ENCODE peak calls at places on chromosomes 4 and X, in seven cellular contexts. L, W, V, X, J, F and Y are unnamed samples.

GRCh38 chr4:2763511-2763967 is 7.4 kb upstream of the TNIP2 start:
- DNase-seq in F (peak; percentile 26), L (no peak), J (no peak), V (no peak), X (no peak), W (no peak), Y (no peak)

GRCh38 chrX:131762802-131763234 is 218.9 kb downstream of the OR13H1 start:
- DNase-seq in F (peak; percentile 92), L (peak; percentile 66), V (no peak), W (peak; percentile 3), J (peak; percentile 52), X (no peak), Y (no peak)

GRCh38 chr4:152847376-152847775 is 67.6 kb downstream of the ARFIP1 start:
- DNase-seq in X (no peak), F (no peak), L (no peak), W (no peak), J (no peak), V (no peak), Y (no peak)

GRCh38 chrX:127038065-127038464 is 218.5 kb downstream of the PRR32 start:
- DNase-seq in X (no peak), W (no peak), F (no peak), V (no peak), J (no peak), L (no peak), Y (no peak)

GRCh38 chrX:119654112-119654531 is 38.8 kb downstream of the SEPTIN6 start:
- DNase-seq in X (no peak), V (no peak), W (no peak), L (no peak), F (peak; percentile 32), J (peak; percentile 38), Y (no peak)

GRCh38 chrX:50812995-50813842 is 775 bp downstream of the SHROOM4 start:
- DNase-seq in J (peak; percentile 34), X (no peak), W (peak; percentile 35), V (no peak), L (peak; percentile 9), F (peak; percentile 16), Y (peak; percentile 38)

GRCh38 chr4:109155112-109155511 is 147.3 kb downstream of the COL25A1 start:
- DNase-seq in W (no peak), J (no peak), F (no peak), L (no peak), V (no peak), X (no peak), Y (no peak)

GRCh38 chrX:48958635-48959094 is 1.3 kb upstream of the OTUD5 start:
- DNase-seq in X (peak; percentile 21), L (peak; percentile 41), W (peak; percentile 6), J (peak; percentile 37), F (peak; percentile 70), V (no peak), Y (peak; percentile 33)

GRCh38 chr4:32207456-32207855 is 1487.3 kb downstream of the PCDH7 start:
- DNase-seq in V (no peak), L (no peak), X (no peak), W (no peak), J (no peak), F (peak; percentile 26), Y (no peak)

GRCh38 chr4:102438873-102439614 is 62.1 kb upstream of the NFKB1 start:
- DNase-seq in F (peak; percentile 97), J (no peak), X (peak; percentile 86), W (no peak), V (no peak), L (peak; percentile 8), Y (peak; percentile 3)

GRCh38 chr4:105998210-105998609 is 102.9 kb downstream of the NPNT start:
- DNase-seq in V (no peak), X (no peak), J (no peak), W (no peak), L (no peak), F (no peak), Y (peak; percentile 20)

GRCh38 chrX:30822068-30822671 is 66.9 kb downstream of the TAB3 start:
- DNase-seq in L (no peak), J (no peak), W (no peak), X (no peak), V (peak; percentile 4), F (no peak), Y (no peak)

GRCh38 chrX:107736781-107737531 is 38.6 kb downstream of the TSC22D3 start:
- DNase-seq in J (no peak), F (no peak), V (no peak), L (no peak), X (no peak), W (no peak), Y (no peak)

GRCh38 chr4:40292313-40292759 is 42.8 kb upstream of the CHRNA9 start:
- DNase-seq in V (no peak), W (peak; percentile 11), J (no peak), L (no peak), X (no peak), F (peak; percentile 48), Y (no peak)

GRCh38 chr4:172762902-172763301 is 405.7 kb upstream of the GALNT7 start:
- DNase-seq in L (no peak), X (no peak), W (no peak), V (no peak), F (no peak), J (no peak), Y (no peak)

GRCh38 chr4:101793397-101793796 is 2.9 kb downstream of the BANK1 start:
- DNase-seq in X (no peak), J (no peak), L (no peak), W (no peak), F (no peak), V (no peak), Y (no peak)

GRCh38 chr4:3820806-3821579 is 54.8 kb downstream of the ADRA2C start:
- DNase-seq in W (no peak), X (no peak), L (no peak), J (no peak), F (no peak), V (no peak), Y (no peak)

GRCh38 chr4:6192245-6192644 is 8.1 kb downstream of the JAKMIP1 start:
- DNase-seq in V (no peak), W (no peak), J (no peak), X (no peak), L (no peak), F (no peak), Y (peak; percentile 17)

GRCh38 chr4:120001850-120002249 is 64.8 kb downstream of the MAD2L1 start:
- DNase-seq in F (no peak), X (no peak), J (no peak), W (no peak), L (no peak), V (no peak), Y (no peak)
- TF ChIP-seq CTCF in F (no peak), X (no peak), J (no peak), W (no peak), L (no peak), V (no peak), Y (no peak)

GRCh38 chr4:115233600-115233999 is 120.2 kb upstream of the NDST4 start:
- DNase-seq in V (no peak), X (no peak), W (no peak), J (no peak), L (no peak), F (no peak), Y (no peak)

GRCh38 chr4:115229873-115230272 is 116.5 kb upstream of the NDST4 start:
- DNase-seq in L (no peak), V (no peak), J (no peak), F (no peak), W (no peak), X (no peak), Y (no peak)

GRCh38 chr4:115228851-115229250 is 115.4 kb upstream of the NDST4 start:
- DNase-seq in L (no peak), W (no peak), X (no peak), J (no peak), F (no peak), V (no peak), Y (no peak)

DNA sequence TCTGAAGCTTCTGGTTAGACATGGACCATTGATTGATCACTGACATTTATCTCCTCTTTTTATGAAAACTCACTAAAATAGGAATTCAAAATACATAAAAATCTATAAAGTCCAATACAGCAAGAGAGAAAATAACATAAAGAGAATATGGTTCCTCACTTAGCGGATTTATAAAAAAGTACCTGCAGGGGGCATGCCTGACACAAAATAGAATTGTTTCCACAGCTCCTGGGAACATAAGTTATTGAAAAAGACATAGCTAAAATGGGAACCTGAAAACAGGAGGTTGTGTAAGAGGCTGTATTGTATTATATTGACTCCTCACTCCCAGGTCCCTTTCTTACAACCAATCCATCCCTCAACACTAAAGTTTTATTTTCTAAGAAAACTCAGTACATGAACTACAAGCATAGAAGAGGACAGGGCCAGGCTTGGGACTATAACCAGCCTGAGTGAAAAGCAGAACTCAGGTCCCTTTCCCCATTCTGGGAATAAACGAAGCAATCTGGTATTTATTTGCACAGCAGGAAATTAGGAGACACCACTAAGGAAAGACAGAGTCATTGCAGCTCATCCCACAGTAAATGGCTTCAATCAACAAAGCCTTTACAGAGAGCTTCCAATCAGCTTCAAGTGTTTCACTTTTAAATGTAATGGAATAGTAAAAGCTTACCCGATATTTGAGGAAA is 121.1 kb upstream of the NDST4 start:
- DNase-seq in F (no peak), J (no peak), W (peak; percentile 15), X (no peak), V (no peak), L (no peak), Y (peak; percentile 20)
- TF ChIP-seq CTCF in F (no peak), J (peak; percentile 23), W (peak; percentile 68), X (no peak), V (no peak), L (peak; percentile 21), Y (peak; percentile 22)

DNA sequence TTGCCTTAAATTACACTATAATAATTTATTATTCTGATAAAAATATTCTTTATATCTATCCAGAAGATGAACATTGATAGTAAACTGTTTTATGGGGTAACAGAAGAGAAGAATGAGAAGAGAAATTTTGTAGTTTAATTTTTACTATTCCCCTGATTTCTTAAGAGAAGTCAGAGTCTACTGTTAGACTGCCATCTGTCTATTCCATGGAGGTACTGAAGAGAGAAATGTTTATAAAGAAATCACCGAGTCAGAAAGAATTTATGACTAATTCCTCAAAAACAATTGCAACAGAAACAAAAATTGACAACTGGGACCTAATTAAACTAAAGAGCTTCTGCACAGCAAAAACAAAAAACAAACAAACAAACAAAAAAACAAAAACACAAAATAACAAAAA is 149.9 kb downstream of the FGF16 start:
- DNase-seq in V (no peak), L (peak; percentile 15), J (no peak), X (peak; percentile 0), W (no peak), F (peak; percentile 56), Y (no peak)
- TF ChIP-seq CTCF in V (no peak), L (peak; percentile 44), J (peak; percentile 48), X (peak; percentile 45), W (no peak), F (peak; percentile 45), Y (no peak)

GRCh38 chr4:147839200-147839599 is 107.3 kb downstream of the ARHGAP10 start:
- DNase-seq in F (no peak), X (no peak), V (no peak), J (no peak), W (no peak), L (no peak), Y (no peak)

GRCh38 chr4:147837854-147838253 is 106.0 kb downstream of the ARHGAP10 start:
- DNase-seq in V (no peak), L (no peak), X (no peak), J (no peak), W (no peak), F (no peak), Y (no peak)

GRCh38 chr4:147839651-147840050 is 107.8 kb downstream of the ARHGAP10 start:
- DNase-seq in L (no peak), W (no peak), J (no peak), X (no peak), V (no peak), F (no peak), Y (no peak)

GRCh38 chr4:147836807-147837206 is 104.9 kb downstream of the ARHGAP10 start:
- DNase-seq in L (no peak), V (no peak), J (no peak), F (no peak), W (no peak), X (no peak), Y (no peak)

GRCh38 chr4:147837435-147837834 is 105.5 kb downstream of the ARHGAP10 start:
- DNase-seq in J (no peak), L (peak; percentile 27), X (no peak), F (no peak), V (no peak), W (no peak), Y (no peak)
- TF ChIP-seq CTCF in J (no peak), L (no peak), X (peak; percentile 18), F (peak; percentile 20), V (no peak), W (no peak), Y (no peak)